ENCODE peak calls at places on chromosomes 6 and 20, in six cellular contexts. G is amygdala, V is tibial artery, M is HAP-1, D is NCI-H1436, O is sciatic nerve. K is an unnamed sample.

GRCh38 chr6:119264854-119265397 is 84.6 kb downstream of the MAN1A1 start:
- DNase-seq in V (no peak), D (no peak), M (no peak), G (no peak), O (no peak), K (no peak)

GRCh38 chr20:57561356-57562279 is 708 bp downstream of the PCK1 start:
- DNase-seq in O (no peak), V (no peak), D (no peak), G (no peak), M (no peak), K (no peak)

GRCh38 chr6:75282706-75283105 is 1.9 kb downstream of the TMEM30A start:
- DNase-seq in G (no peak), O (no peak), D (no peak), M (no peak), V (no peak), K (no peak)

GRCh38 chr6:43246301-43247114 is 3.2 kb downstream of the TTBK1 start:
- DNase-seq in O (no peak), G (peak; percentile 86), D (no peak), V (no peak), M (peak; percentile 32), K (peak; percentile 87)

GRCh38 chr6:111068116-111068897 is 19.0 kb upstream of the SLC16A10 start:
- DNase-seq in G (no peak), M (no peak), D (no peak), V (no peak), O (no peak), K (no peak)

GRCh38 chr6:13004610-13005009 is 288.0 kb downstream of the PHACTR1 start:
- DNase-seq in V (no peak), D (no peak), M (no peak), G (no peak), O (no peak), K (no peak)

GRCh38 chr6:134619789-134620188 is 301.9 kb upstream of the SGK1 start:
- DNase-seq in V (no peak), M (no peak), O (no peak), G (no peak), D (no peak), K (no peak)

GRCh38 chr6:40436685-40437604 is 150.2 kb downstream of the LRFN2 start:
- DNase-seq in O (no peak), M (peak; percentile 21), D (no peak), V (no peak), G (no peak), K (peak; percentile 50)

GRCh38 chr20:63394069-63394468 is 32.9 kb upstream of the CHRNA4 start:
- DNase-seq in V (no peak), D (no peak), G (no peak), M (peak; percentile 27), O (no peak), K (peak; percentile 26)

GRCh38 chr6:159916752-159917151 is 26.0 kb downstream of the MAS1 start:
- DNase-seq in V (no peak), M (no peak), O (no peak), G (no peak), D (no peak), K (no peak)

GRCh38 chr6:151475653-151476523 is 17.9 kb upstream of the CCDC170 start:
- DNase-seq in M (peak; percentile 56), G (no peak), D (peak; percentile 21), O (no peak), V (no peak), K (no peak)

GRCh38 chr20:43832096-43832816 is 82.4 kb upstream of the TOX2 start:
- DNase-seq in M (no peak), G (no peak), D (no peak), V (no peak), O (no peak), K (no peak)

GRCh38 chr6:152552616-152553209 is 84.4 kb downstream of the SYNE1 start:
- DNase-seq in O (peak; percentile 74), V (peak; percentile 46), G (no peak), M (peak; percentile 58), D (peak; percentile 50), K (peak; percentile 2)

GRCh38 chr20:3691306-3691705 is 9.5 kb upstream of the ADAM33 start:
- DNase-seq in D (no peak), V (no peak), O (no peak), G (no peak), M (no peak), K (no peak)